ENCODE peak calls at places on chromosomes 13 and 19, in eight cellular contexts. N is brain microvascular endothelial cell, P is neural progenitor cell, V is right cardiac atrium, I is right atrium auricular region, K is A673, E is lower leg skin, Y is aorta. F is an unnamed sample.

GRCh38 chr13:100458673-100459072 is 129.9 kb downstream of the GGACT start:
- DNase-seq in Y (no peak), E (no peak), K (no peak), I (no peak), P (no peak), V (no peak), N (no peak), F (no peak)

GRCh38 chr19:10855879-10856522 is 7.8 kb downstream of the C19orf38 start:
- DNase-seq in Y (no peak), I (no peak), E (no peak), K (peak), V (no peak), P (peak), N (no peak), F (peak)

GRCh38 chr13:106183410-106184128 is 351.9 kb downstream of the EFNB2 start:
- DNase-seq in I (no peak), V (no peak), K (peak), P (no peak), N (no peak), Y (no peak), E (no peak), F (no peak)

GRCh38 chr19:17946965-17947784 is 14.4 kb downstream of the CCDC124 start:
- DNase-seq in P (no peak), K (no peak), N (no peak), E (no peak), Y (peak), V (peak), I (no peak), F (no peak)

GRCh38 chr13:28707629-28708427 is 10.9 kb downstream of the SLC46A3 start:
- DNase-seq in E (no peak), K (peak), P (no peak), I (no peak), V (no peak), N (peak), Y (no peak), F (peak)

GRCh38 chr19:48676887-48677286 is 4.1 kb upstream of the NTN5 start:
- DNase-seq in E (no peak), N (no peak), I (no peak), K (no peak), Y (no peak), V (no peak), P (no peak), F (no peak)

GRCh38 chr13:99339736-99340392 is 32.7 kb upstream of the GPR183 start:
- DNase-seq in K (no peak), P (no peak), N (no peak), V (no peak), E (no peak), I (no peak), Y (no peak), F (peak)

GRCh38 chr19:21835810-21836444 is at the start of gene ZNF43:
- DNase-seq in I (peak), K (peak), V (peak), N (peak), E (peak), Y (peak), P (peak), F (no peak)

GRCh38 chr13:30837227-30838159 is 68.6 kb upstream of the MEDAG start:
- DNase-seq in P (no peak), N (no peak), Y (no peak), K (no peak), V (no peak), I (no peak), E (no peak), F (no peak)

GRCh38 chr19:8459520-8460260 is 14.9 kb downstream of the HNRNPM start:
- DNase-seq in P (no peak), Y (no peak), K (no peak), I (no peak), N (peak), E (no peak), V (no peak), F (no peak)

GRCh38 chr13:30114586-30115256 is 192.6 kb downstream of the KATNAL1 start:
- DNase-seq in K (peak), I (peak), N (peak), Y (peak), P (peak), V (peak), E (peak), F (peak)

GRCh38 chr19:33678796-33679195 is 57.0 kb downstream of the CHST8 start:
- DNase-seq in K (peak), P (no peak), I (no peak), Y (no peak), E (no peak), N (no peak), V (peak), F (no peak)

GRCh38 chr13:76852991-76853390 is 33.2 kb downstream of the KCTD12 start:
- DNase-seq in P (no peak), N (peak), Y (no peak), I (no peak), V (no peak), K (no peak), E (peak), F (no peak)

GRCh38 chr13:26280822-26281221 is 26.9 kb downstream of the CDK8 start:
- DNase-seq in E (no peak), Y (no peak), K (no peak), P (no peak), N (peak), I (no peak), V (no peak), F (no peak)

GRCh38 chr13:89239361-89240127 is 1568.4 kb downstream of the SLITRK5 start:
- DNase-seq in N (no peak), P (no peak), I (no peak), E (no peak), K (no peak), Y (no peak), V (no peak), F (no peak)

GRCh38 chr19:20611866-20612265 is 46.3 kb upstream of the ZNF737 start:
- DNase-seq in I (no peak), Y (no peak), K (no peak), P (no peak), V (no peak), E (no peak), N (no peak), F (no peak)

GRCh38 chr13:33169273-33169980 is 116.1 kb downstream of the STARD13 start:
- DNase-seq in E (no peak), I (no peak), Y (no peak), K (no peak), N (peak), V (no peak), P (no peak), F (no peak)

GRCh38 chr13:40622761-40623160 is 43.7 kb downstream of the FOXO1 start:
- DNase-seq in V (no peak), P (peak), K (no peak), N (no peak), I (no peak), E (no peak), Y (no peak), F (no peak)

GRCh38 chr13:47025791-47026419 is 129.1 kb upstream of the HTR2A start:
- DNase-seq in N (no peak), K (no peak), P (no peak), V (peak), E (no peak), Y (no peak), I (no peak), F (no peak)

GRCh38 chr19:43527860-43528622 is 1.0 kb upstream of the ETHE1 start:
- DNase-seq in I (peak), V (peak), N (no peak), K (peak), P (no peak), E (no peak), Y (no peak), F (no peak)

DNA sequence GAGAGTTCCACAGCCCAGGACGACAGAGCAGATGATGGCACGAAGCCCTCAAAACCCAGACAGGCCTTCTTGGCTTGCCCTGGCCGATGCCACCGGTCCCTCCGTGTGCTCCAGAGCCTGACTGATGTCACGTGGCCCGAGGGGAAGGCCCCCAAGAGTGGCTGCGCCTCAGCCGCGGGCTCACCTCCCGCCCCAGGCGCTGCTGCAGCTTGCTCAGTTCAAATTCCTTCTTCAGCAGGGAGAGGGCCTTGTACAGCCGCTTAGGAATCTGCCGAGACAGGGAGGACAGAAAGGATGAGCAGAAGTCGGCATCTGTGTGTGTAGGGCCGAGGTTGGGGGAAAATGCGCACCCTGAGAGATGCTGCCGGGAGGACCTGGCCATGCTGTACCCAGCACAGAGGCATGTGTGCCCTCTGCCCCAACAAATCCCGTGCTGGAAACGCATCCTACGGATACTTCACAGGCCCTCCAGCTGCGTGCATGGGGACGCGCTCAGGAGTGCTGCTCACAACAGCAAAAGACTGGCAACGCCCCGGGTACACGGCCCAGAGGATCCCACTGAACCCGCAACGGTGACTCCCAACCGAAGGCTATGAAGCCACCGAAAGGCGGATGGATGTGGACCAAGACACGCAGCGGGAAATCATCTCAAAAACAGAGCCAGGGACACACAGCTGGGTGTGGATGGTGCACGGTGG is 12.9 kb downstream of the LONP1 start:
- DNase-seq in I (no peak), P (no peak), E (no peak), N (no peak), V (no peak), K (no peak), Y (no peak), F (no peak)
- H3K4me3 ChIP-seq in I (no peak), P (no peak), E (no peak), N (no peak), V (no peak), K (no peak), Y (no peak), F (no peak)

GRCh38 chr13:27455331-27455855 is 5.0 kb upstream of the MTIF3 start:
- DNase-seq in K (no peak), V (no peak), Y (no peak), P (no peak), I (no peak), E (no peak), N (no peak), F (no peak)
- H3K4me3 ChIP-seq in K (no peak), V (peak), Y (no peak), P (no peak), I (no peak), E (no peak), N (peak), F (no peak)

GRCh38 chr19:14407889-14408640 is 11.1 kb downstream of the DDX39A start:
- DNase-seq in Y (no peak), P (no peak), I (no peak), N (no peak), V (no peak), E (no peak), K (no peak), F (no peak)
- H3K4me3 ChIP-seq in Y (no peak), P (no peak), I (no peak), N (no peak), V (no peak), E (no peak), K (no peak), F (no peak)

GRCh38 chr19:3123088-3123721 is 12.6 kb upstream of the GNA15 start:
- DNase-seq in V (peak), Y (no peak), E (no peak), K (no peak), P (no peak), N (no peak), I (no peak), F (no peak)
- H3K4me3 ChIP-seq in V (no peak), Y (no peak), E (no peak), K (no peak), P (no peak), N (no peak), I (no peak), F (no peak)

DNA sequence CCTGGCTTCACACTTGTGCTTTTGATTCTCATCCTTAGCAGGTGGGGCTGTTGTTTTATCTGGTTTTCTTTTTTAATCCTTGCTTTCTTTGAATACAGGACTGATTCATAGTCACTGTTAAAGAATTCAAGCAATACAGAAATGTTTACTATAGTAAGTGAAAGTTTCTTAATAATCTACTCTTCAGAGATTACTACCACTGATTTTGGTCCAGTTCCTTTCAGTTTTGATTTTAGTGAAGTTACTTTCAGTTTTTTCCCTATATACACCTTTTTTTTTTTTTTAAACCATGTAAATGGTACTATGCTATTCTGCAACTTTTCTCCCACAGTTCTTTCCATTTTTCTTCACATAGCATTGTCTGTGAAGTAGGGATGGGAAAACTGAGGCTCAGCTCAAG is 53.6 kb downstream of the GATAD2A start:
- DNase-seq in I (no peak), E (no peak), K (no peak), V (no peak), Y (no peak), N (no peak), P (no peak), F (no peak)
- H3K4me3 ChIP-seq in I (no peak), E (no peak), K (peak), V (no peak), Y (no peak), N (no peak), P (no peak), F (no peak)

GRCh38 chr19:53962887-53963435 is at the start of gene CACNG8:
- DNase-seq in I (no peak), K (no peak), N (no peak), V (no peak), Y (no peak), P (peak), E (no peak), F (no peak)
- H3K4me3 ChIP-seq in I (no peak), K (peak), N (peak), V (no peak), Y (no peak), P (peak), E (no peak), F (no peak)

GRCh38 chr13:75482820-75483079 is 781 bp upstream of the TBC1D4 start:
- DNase-seq in P (no peak), Y (no peak), E (no peak), K (no peak), N (no peak), I (no peak), V (no peak), F (no peak)
- H3K4me3 ChIP-seq in P (peak), Y (peak), E (no peak), K (peak), N (peak), I (peak), V (peak), F (peak)

F was measured in HL-60.